ENCODE peak calls at places on chromosome 9, in nine cellular contexts. T is upper lobe of right lung; K is ELF-1; U is CD4-positive, CD25-positive, alpha-beta regulatory T cell; W is lower leg skin; D is brain microvascular endothelial cell; Q is activated CD4-positive, CD25-positive, alpha-beta regulatory T cell treated with anti-CD3 and anti-CD28 coated beads, Interleukin-2, amount 50 U/mL, for 72 hours; R is naive thymus-derived CD4-positive, alpha-beta T cell; E is T-helper 17 cell. P is an unnamed sample.

GRCh38 chr9:21919377-21920362 is 74.5 kb downstream of the CDKN2A start:
- DNase-seq in T (no peak), K (no peak), U (peak; percentile 2), W (no peak), D (peak; percentile 57), Q (no peak), R (peak; percentile 39), E (no peak), P (no peak)

GRCh38 chr9:138103111-138103823 is 225.7 kb downstream of the CACNA1B start:
- DNase-seq in T (peak; percentile 56), K (peak; percentile 30), U (no peak), W (peak; percentile 70), D (no peak), Q (no peak), R (no peak), E (no peak), P (peak; percentile 2)

GRCh38 chr9:110086537-110086936 is 121.4 kb downstream of the C9orf152 start:
- DNase-seq in T (no peak), K (no peak), U (no peak), W (no peak), D (no peak), Q (no peak), R (no peak), E (no peak), P (no peak)

GRCh38 chr9:88534456-88535225 is at the start of gene NXNL2:
- DNase-seq in T (peak; percentile 91), K (peak; percentile 32), U (no peak), W (peak; percentile 94), D (peak; percentile 83), Q (peak; percentile 37), R (peak; percentile 58), E (no peak), P (peak; percentile 84)

GRCh38 chr9:137524597-137525317 is 25.4 kb downstream of the PNPLA7 start:
- DNase-seq in T (no peak), K (no peak), U (no peak), W (no peak), D (no peak), Q (no peak), R (no peak), E (no peak), P (no peak)

GRCh38 chr9:91904541-91905236 is 45.3 kb downstream of the ROR2 start:
- DNase-seq in T (no peak), K (no peak), U (no peak), W (no peak), D (no peak), Q (no peak), R (no peak), E (no peak), P (no peak)

GRCh38 chr9:121637441-121638222 is 13.8 kb upstream of the DAB2IP start:
- DNase-seq in T (no peak), K (no peak), U (no peak), W (no peak), D (no peak), Q (no peak), R (no peak), E (no peak), P (no peak)

GRCh38 chr9:36189978-36190377 is 743 bp upstream of the CLTA start:
- DNase-seq in T (no peak), K (no peak), U (no peak), W (no peak), D (no peak), Q (no peak), R (no peak), E (no peak), P (no peak)

GRCh38 chr9:127036437-127036836 is 86.0 kb downstream of the ANGPTL2 start:
- DNase-seq in T (no peak), K (no peak), U (no peak), W (peak; percentile 40), D (no peak), Q (no peak), R (no peak), E (no peak), P (no peak)

GRCh38 chr9:104826109-104826775 is 62.3 kb downstream of the NIPSNAP3B start:
- DNase-seq in T (no peak), K (no peak), U (no peak), W (no peak), D (no peak), Q (no peak), R (no peak), E (no peak), P (no peak)

GRCh38 chr9:103798620-103799019 is 295.5 kb upstream of the SMC2 start:
- DNase-seq in T (no peak), K (no peak), U (no peak), W (no peak), D (peak; percentile 87), Q (no peak), R (no peak), E (no peak), P (no peak)

GRCh38 chr9:131395027-131395744 is 1.3 kb downstream of the PRRC2B start:
- DNase-seq in T (peak; percentile 83), K (peak; percentile 54), U (peak; percentile 71), W (peak; percentile 91), D (no peak), Q (peak; percentile 57), R (peak; percentile 90), E (peak; percentile 52), P (peak; percentile 76)

GRCh38 chr9:32378496-32378895 is 5.9 kb upstream of the ACO1 start:
- DNase-seq in T (no peak), K (peak; percentile 19), U (peak; percentile 35), W (no peak), D (peak; percentile 59), Q (no peak), R (peak; percentile 58), E (no peak), P (peak; percentile 20)

GRCh38 chr9:105264380-105264779 is 19.9 kb downstream of the SLC44A1 start:
- DNase-seq in T (no peak), K (no peak), U (no peak), W (no peak), D (no peak), Q (no peak), R (no peak), E (no peak), P (no peak)

GRCh38 chr9:124258765-124259272 is 1.1 kb downstream of the NEK6 start:
- DNase-seq in T (no peak), K (peak; percentile 74), U (no peak), W (no peak), D (no peak), Q (no peak), R (no peak), E (no peak), P (no peak)

GRCh38 chr9:115283395-115283794 is 165.4 kb upstream of the TNC start:
- DNase-seq in T (no peak), K (no peak), U (no peak), W (no peak), D (no peak), Q (no peak), R (no peak), E (no peak), P (no peak)

GRCh38 chr9:69549310-69550202 is 122.6 kb downstream of the APBA1 start:
- DNase-seq in T (no peak), K (peak; percentile 34), U (no peak), W (no peak), D (peak; percentile 29), Q (no peak), R (no peak), E (no peak), P (peak; percentile 23)

GRCh38 chr9:114723926-114724325 is 41.9 kb upstream of the TEX48 start:
- DNase-seq in T (no peak), K (no peak), U (no peak), W (no peak), D (peak; percentile 1), Q (no peak), R (no peak), E (no peak), P (no peak)

GRCh38 chr9:21684831-21685362 is 117.5 kb upstream of the MTAP start:
- DNase-seq in T (no peak), K (no peak), U (no peak), W (no peak), D (peak; percentile 79), Q (no peak), R (no peak), E (no peak), P (peak; percentile 69)

GRCh38 chr9:129175515-129175824 is 2.6 kb downstream of the IER5L start:
- DNase-seq in T (no peak), K (no peak), U (no peak), W (no peak), D (no peak), Q (no peak), R (no peak), E (no peak), P (no peak)

GRCh38 chr9:115109486-115109885 is 8.5 kb downstream of the TNC start:
- DNase-seq in T (no peak), K (peak; percentile 40), U (no peak), W (no peak), D (peak; percentile 48), Q (no peak), R (no peak), E (no peak), P (no peak)

GRCh38 chr9:108668191-108668940 is 187.4 kb downstream of the ACTL7B start:
- DNase-seq in T (no peak), K (no peak), U (no peak), W (peak; percentile 37), D (no peak), Q (no peak), R (no peak), E (no peak), P (no peak)

GRCh38 chr9:27633754-27634153 is 60.5 kb upstream of the C9orf72 start:
- DNase-seq in T (no peak), K (no peak), U (no peak), W (no peak), D (no peak), Q (no peak), R (no peak), E (no peak), P (no peak)

GRCh38 chr9:35643046-35643445 is 7.7 kb downstream of the SIT1 start:
- DNase-seq in T (no peak), K (no peak), U (no peak), W (peak; percentile 59), D (no peak), Q (no peak), R (no peak), E (no peak), P (no peak)

GRCh38 chr9:35341021-35341420 is 148.9 kb upstream of the RUSC2 start:
- DNase-seq in T (no peak), K (no peak), U (no peak), W (no peak), D (no peak), Q (no peak), R (no peak), E (no peak), P (no peak)

GRCh38 chr9:18910858-18911257 is 122.2 kb downstream of the SAXO1 start:
- DNase-seq in T (no peak), K (no peak), U (no peak), W (no peak), D (peak; percentile 29), Q (no peak), R (no peak), E (no peak), P (no peak)

GRCh38 chr9:70983723-70984280 is 137.6 kb downstream of the TRPM3 start:
- DNase-seq in T (no peak), K (no peak), U (no peak), W (no peak), D (no peak), Q (no peak), R (no peak), E (no peak), P (no peak)

GRCh38 chr9:75891277-75892167 is 1.0 kb downstream of the PCSK5 start:
- DNase-seq in T (peak; percentile 67), K (peak; percentile 74), U (no peak), W (peak; percentile 89), D (peak; percentile 54), Q (peak; percentile 36), R (peak; percentile 29), E (no peak), P (no peak)

GRCh38 chr9:96874201-96874785 is 20.0 kb upstream of the ZNF782 start:
- DNase-seq in T (no peak), K (no peak), U (no peak), W (no peak), D (no peak), Q (no peak), R (no peak), E (no peak), P (no peak)

GRCh38 chr9:89361816-89362646 is 43.7 kb downstream of the SECISBP2 start:
- DNase-seq in T (no peak), K (no peak), U (no peak), W (peak; percentile 72), D (no peak), Q (peak; percentile 22), R (no peak), E (no peak), P (no peak)

GRCh38 chr9:6686396-6686795 is 40.9 kb upstream of the GLDC start:
- DNase-seq in T (no peak), K (no peak), U (no peak), W (no peak), D (no peak), Q (no peak), R (no peak), E (no peak), P (no peak)